ENCODE peak calls at places on chromosomes 6 and 20, in nine cellular contexts. O is iPS-NIHi11; U is WTC11; C is stimulated activated CD8-positive, alpha-beta memory T cell treated with anti-CD3 and anti-CD28 coated beads, Interleukin-7, amount 100 ng/mL, for 1 hour; S is GM23338; H is C1 segment of cervical spinal cord; B is GM23248; I is NCI-H1436; Z is IMR-90. L is an unnamed sample.

GRCh38 chr20:41142241-41142640 is 4.9 kb downstream of the PLCG1 start:
- DNase-seq in O (no peak), U (no peak), C (no peak), S (no peak), H (no peak), B (no peak), I (no peak), Z (no peak), L (no peak)

GRCh38 chr20:58776109-58776508 is 74.6 kb downstream of the GNAS-AS1 start:
- DNase-seq in O (no peak), U (no peak), C (no peak), S (no peak), H (no peak), B (no peak), I (no peak), Z (no peak), L (no peak)

GRCh38 chr20:7399575-7399974 is 540.7 kb downstream of the HAO1 start:
- DNase-seq in O (no peak), U (no peak), C (no peak), S (no peak), H (no peak), B (no peak), I (no peak), Z (no peak), L (no peak)

GRCh38 chr20:44598413-44599290 is 16.3 kb downstream of the PKIG start:
- DNase-seq in O (no peak), U (no peak), C (no peak), S (no peak), H (no peak), B (no peak), I (no peak), Z (no peak), L (peak; percentile 75)

GRCh38 chr20:4449977-4450715 is 271.6 kb upstream of the PRND start:
- DNase-seq in O (no peak), U (no peak), C (no peak), S (peak; percentile 25), H (no peak), B (peak; percentile 42), I (no peak), Z (peak; percentile 71), L (peak; percentile 85)

GRCh38 chr20:25457886-25458680 is 50.6 kb downstream of the GINS1 start:
- DNase-seq in O (no peak), U (no peak), C (no peak), S (no peak), H (no peak), B (no peak), I (no peak), Z (no peak), L (no peak)

GRCh38 chr6:27871919-27872633 is 40.1 kb downstream of the OR2B2 start:
- DNase-seq in O (peak; percentile 75), U (peak; percentile 79), C (peak; percentile 67), S (peak; percentile 93), H (no peak), B (peak; percentile 96), I (peak; percentile 90), Z (peak; percentile 97), L (peak; percentile 98)

GRCh38 chr20:1357921-1358671 is 29.2 kb upstream of the SDCBP2 start:
- DNase-seq in O (no peak), U (no peak), C (peak; percentile 5), S (no peak), H (no peak), B (no peak), I (no peak), Z (peak; percentile 83), L (no peak)

GRCh38 chr6:99603421-99604160 is 3.0 kb upstream of the PRDM13 start:
- DNase-seq in O (peak; percentile 70), U (peak; percentile 84), C (no peak), S (peak; percentile 89), H (no peak), B (peak; percentile 56), I (no peak), Z (peak; percentile 8), L (peak; percentile 12)

GRCh38 chr6:15953152-15953880 is 175.6 kb upstream of the MYLIP start:
- DNase-seq in O (no peak), U (no peak), C (no peak), S (peak; percentile 21), H (no peak), B (peak; percentile 48), I (no peak), Z (no peak), L (peak; percentile 25)

GRCh38 chr20:44084891-44085290 is 102.1 kb downstream of the JPH2 start:
- DNase-seq in O (no peak), U (no peak), C (no peak), S (no peak), H (no peak), B (no peak), I (no peak), Z (no peak), L (no peak)

GRCh38 chr6:83008631-83009030 is 57.0 kb downstream of the UBE3D start:
- DNase-seq in O (no peak), U (no peak), C (no peak), S (no peak), H (no peak), B (no peak), I (no peak), Z (no peak), L (peak; percentile 36)

GRCh38 chr20:25297141-25297905 is 49.4 kb downstream of the PYGB start:
- DNase-seq in O (no peak), U (no peak), C (no peak), S (no peak), H (no peak), B (no peak), I (no peak), Z (no peak), L (no peak)

GRCh38 chr6:133641111-133641510 is 247.8 kb upstream of the TCF21 start:
- DNase-seq in O (no peak), U (no peak), C (no peak), S (no peak), H (no peak), B (peak; percentile 39), I (no peak), Z (no peak), L (peak; percentile 53)

GRCh38 chr20:50399003-50399916 is 110.9 kb upstream of the PTPN1 start:
- DNase-seq in O (no peak), U (no peak), C (no peak), S (no peak), H (no peak), B (peak; percentile 79), I (no peak), Z (peak; percentile 51), L (peak; percentile 66)

GRCh38 chr6:72616406-72617015 is 5.4 kb upstream of the KCNQ5 start:
- DNase-seq in O (peak; percentile 15), U (no peak), C (no peak), S (peak; percentile 67), H (no peak), B (peak; percentile 74), I (no peak), Z (peak; percentile 60), L (peak; percentile 51)

GRCh38 chr6:118580585-118581419 is 32.7 kb downstream of the PLN start:
- DNase-seq in O (peak; percentile 75), U (peak; percentile 26), C (no peak), S (peak; percentile 88), H (no peak), B (peak; percentile 91), I (no peak), Z (peak; percentile 78), L (peak; percentile 84)

GRCh38 chr6:166625356-166625755 is 1.7 kb downstream of the RPS6KA2 start:
- DNase-seq in O (no peak), U (no peak), C (no peak), S (no peak), H (no peak), B (peak; percentile 53), I (no peak), Z (peak; percentile 74), L (peak; percentile 69)

GRCh38 chr6:92510137-92510536 is 909.2 kb downstream of the EPHA7 start:
- DNase-seq in O (no peak), U (no peak), C (no peak), S (no peak), H (no peak), B (no peak), I (no peak), Z (no peak), L (no peak)

GRCh38 chr6:87905101-87905517 is 142.5 kb upstream of the SPACA1 start:
- DNase-seq in O (no peak), U (no peak), C (no peak), S (no peak), H (no peak), B (no peak), I (no peak), Z (no peak), L (no peak)

GRCh38 chr6:126038234-126038633 is 51.9 kb downstream of the TRMT11 start:
- DNase-seq in O (no peak), U (no peak), C (no peak), S (no peak), H (no peak), B (no peak), I (no peak), Z (no peak), L (peak; percentile 18)

GRCh38 chr6:73694711-73695411 is 1.1 kb upstream of the CD109 start:
- DNase-seq in O (no peak), U (no peak), C (no peak), S (no peak), H (no peak), B (peak; percentile 88), I (no peak), Z (peak; percentile 61), L (peak; percentile 49)

GRCh38 chr6:72151742-72152141 is 265.4 kb downstream of the RIMS1 start:
- DNase-seq in O (peak; percentile 11), U (no peak), C (no peak), S (peak; percentile 25), H (no peak), B (no peak), I (no peak), Z (no peak), L (no peak)

GRCh38 chr6:24547243-24547642 is 52.5 kb downstream of the ALDH5A1 start:
- DNase-seq in O (peak; percentile 45), U (peak; percentile 36), C (no peak), S (peak; percentile 75), H (no peak), B (peak; percentile 10), I (no peak), Z (no peak), L (no peak)

GRCh38 chr6:93040375-93040774 is 379.0 kb downstream of the EPHA7 start:
- DNase-seq in O (no peak), U (no peak), C (no peak), S (no peak), H (no peak), B (no peak), I (no peak), Z (no peak), L (no peak)

GRCh38 chr6:128244751-128245405 is 275.5 kb downstream of the PTPRK start:
- DNase-seq in O (no peak), U (no peak), C (no peak), S (no peak), H (no peak), B (no peak), I (no peak), Z (peak; percentile 41), L (peak; percentile 13)

GRCh38 chr6:138499303-138499991 is at the start of gene NHSL1:
- DNase-seq in O (peak; percentile 51), U (no peak), C (no peak), S (peak; percentile 60), H (no peak), B (peak; percentile 20), I (peak; percentile 11), Z (peak; percentile 26), L (no peak)

GRCh38 chr20:3728354-3728753 is 4.1 kb upstream of the HSPA12B start:
- DNase-seq in O (no peak), U (no peak), C (no peak), S (no peak), H (no peak), B (no peak), I (no peak), Z (no peak), L (no peak)

GRCh38 chr20:25493137-25493536 is 85.7 kb downstream of the GINS1 start:
- DNase-seq in O (no peak), U (no peak), C (no peak), S (no peak), H (no peak), B (no peak), I (no peak), Z (no peak), L (no peak)

L was measured in fibroblast of villous mesenchyme.